ENCODE peak calls at places on chromosome 22, in four cellular contexts. L, H, I and B are unnamed samples.

GRCh38 chr22:47631571-47632102 is 869.2 kb downstream of the TBC1D22A start:
- DNase-seq in I (no peak), L (no peak), H (peak; percentile 51), B (peak; percentile 90)

GRCh38 chr22:18970180-18970947 is 34.3 kb upstream of the PRODH start:
- DNase-seq in H (peak; percentile 7), L (no peak), I (no peak), B (no peak)

GRCh38 chr22:49828599-49828965 is 909 bp upstream of the BRD1 start:
- DNase-seq in H (no peak), L (no peak), I (peak; percentile 26), B (no peak)

GRCh38 chr22:24985824-24986214 is 33.3 kb downstream of the KIAA1671 start:
- DNase-seq in H (no peak), I (no peak), L (peak; percentile 35), B (no peak)

GRCh38 chr22:36386351-36386899 is 1.3 kb downstream of the MYH9 start:
- DNase-seq in I (peak; percentile 55), H (peak; percentile 60), L (no peak), B (no peak)

GRCh38 chr22:49968313-49968830 is 7.8 kb downstream of the PIM3 start:
- DNase-seq in L (no peak), H (no peak), I (no peak), B (no peak)

GRCh38 chr22:42801537-42802165 is 55.4 kb downstream of the ARFGAP3 start:
- DNase-seq in H (no peak), L (no peak), I (no peak), B (no peak)

GRCh38 chr22:26669060-26669481 is 11.7 kb downstream of the MIAT start:
- DNase-seq in I (peak; percentile 59), L (peak; percentile 39), H (no peak), B (no peak)

GRCh38 chr22:39520874-39521857 is 804 bp downstream of the ATF4 start:
- DNase-seq in H (peak; percentile 29), L (peak; percentile 78), I (peak; percentile 78), B (peak; percentile 80)

GRCh38 chr22:39070186-39070585 is 6.9 kb upstream of the APOBEC3G start:
- DNase-seq in I (no peak), L (no peak), H (no peak), B (no peak)

GRCh38 chr22:29342577-29343312 is 27.2 kb upstream of the RASL10A start:
- DNase-seq in H (no peak), L (no peak), I (no peak), B (no peak)

GRCh38 chr22:22939537-22940368 is 52.1 kb downstream of the IGLL5 start:
- DNase-seq in H (no peak), L (no peak), I (peak; percentile 89), B (no peak)

GRCh38 chr22:40414838-40415505 is 44.6 kb downstream of the SGSM3 start:
- DNase-seq in L (no peak), I (peak; percentile 74), H (no peak), B (no peak)

GRCh38 chr22:31081963-31082605 is 966 bp downstream of the SMTN start:
- DNase-seq in L (peak; percentile 53), H (no peak), I (no peak), B (no peak)

GRCh38 chr22:41905411-41906202 is 9.3 kb downstream of the SHISA8 start:
- DNase-seq in H (no peak), L (no peak), I (no peak), B (no peak)

GRCh38 chr22:26481694-26482093 is 1.9 kb downstream of the HPS4 start:
- DNase-seq in L (no peak), I (peak; percentile 48), H (no peak), B (no peak)

GRCh38 chr22:23688121-23688520 is 2.7 kb upstream of the RGL4 start:
- DNase-seq in H (no peak), I (no peak), L (no peak), B (no peak)

GRCh38 chr22:21972293-21972779 is 10.3 kb downstream of the TOP3B start:
- DNase-seq in I (peak; percentile 66), L (peak; percentile 81), H (no peak), B (peak; percentile 72)

GRCh38 chr22:37686002-37686982 is at the start of gene NOL12:
- DNase-seq in H (peak; percentile 87), I (peak; percentile 89), L (peak; percentile 81), B (peak; percentile 85)

GRCh38 chr22:49203863-49204598 is 623.6 kb downstream of the BRD1 start:
- DNase-seq in I (no peak), H (no peak), L (no peak), B (no peak)

GRCh38 chr22:17258015-17258827 is 39.0 kb upstream of the ADA2 start:
- DNase-seq in L (no peak), H (peak; percentile 95), I (peak; percentile 93), B (no peak)

GRCh38 chr22:37345863-37346514 is 63.7 kb downstream of the CYTH4 start:
- DNase-seq in I (no peak), L (peak; percentile 81), H (peak; percentile 23), B (no peak)

GRCh38 chr22:23079814-23080521 is 9.6 kb downstream of the GNAZ start:
- DNase-seq in L (no peak), H (peak; percentile 7), I (no peak), B (no peak)

GRCh38 chr22:39138357-39138997 is 14.0 kb downstream of the CBX7 start:
- DNase-seq in I (no peak), H (no peak), L (no peak), B (no peak)

GRCh38 chr22:48952256-48953102 is 875.2 kb downstream of the BRD1 start:
- DNase-seq in L (no peak), H (no peak), I (no peak), B (no peak)

GRCh38 chr22:26239561-26239960 is 70.3 kb downstream of the SEZ6L start:
- DNase-seq in I (no peak), H (no peak), L (no peak), B (no peak)

GRCh38 chr22:24337894-24338645 is 67.4 kb downstream of the SPECC1L start:
- DNase-seq in L (no peak), I (no peak), H (no peak), B (no peak)

GRCh38 chr22:25702046-25702445 is 39.9 kb upstream of the MYO18B start:
- DNase-seq in L (no peak), H (peak; percentile 21), I (peak; percentile 30), B (peak; percentile 42)

GRCh38 chr22:46003271-46004091 is 26.5 kb upstream of the WNT7B start:
- DNase-seq in L (no peak), I (no peak), H (no peak), B (no peak)

GRCh38 chr22:23526588-23527315 is 53.3 kb downstream of the IGLL1 start:
- DNase-seq in I (no peak), L (no peak), H (no peak), B (no peak)